ENCODE peak calls at places on chromosomes 4 and X, in seven cellular contexts. One of them, this sample, is unnamed. For H3K27me3, the result is how much of the 10 kb centered on the place peaks cover.

GRCh38 chrX:153411988-153412574 is 809 bp downstream of the ZFP92 start:
- DNase-seq in pancreas: no peak
- DNase-seq in naive thymus-derived CD4-positive, alpha-beta T cell: no peak
- DNase-seq in ascending aorta: no peak
- DNase-seq in cardiac muscle cell: no peak
- DNase-seq in CD8-positive, alpha-beta memory T cell: no peak
- DNase-seq in mammary epithelial cell: peak
- DNase-seq in this sample: no peak

GRCh38 chrX:40012800-40013682 is 84.7 kb downstream of the BCOR start:
- DNase-seq in pancreas: peak
- DNase-seq in naive thymus-derived CD4-positive, alpha-beta T cell: no peak
- DNase-seq in ascending aorta: peak
- DNase-seq in cardiac muscle cell: peak
- DNase-seq in CD8-positive, alpha-beta memory T cell: peak
- DNase-seq in mammary epithelial cell: peak
- DNase-seq in this sample: peak

GRCh38 chr4:87633239-87633638 is 16.8 kb upstream of the DMP1 start:
- DNase-seq in pancreas: no peak
- DNase-seq in naive thymus-derived CD4-positive, alpha-beta T cell: no peak
- DNase-seq in ascending aorta: no peak
- DNase-seq in cardiac muscle cell: peak
- DNase-seq in CD8-positive, alpha-beta memory T cell: no peak
- DNase-seq in mammary epithelial cell: no peak
- DNase-seq in this sample: no peak

GRCh38 chrX:85114171-85114570 is 110.5 kb downstream of the APOOL start:
- DNase-seq in pancreas: no peak
- DNase-seq in naive thymus-derived CD4-positive, alpha-beta T cell: no peak
- DNase-seq in ascending aorta: no peak
- DNase-seq in cardiac muscle cell: no peak
- DNase-seq in CD8-positive, alpha-beta memory T cell: no peak
- DNase-seq in mammary epithelial cell: no peak
- DNase-seq in this sample: no peak

GRCh38 chr4:182062936-182063335 is 180.3 kb upstream of the TENM3 start:
- DNase-seq in pancreas: no peak
- DNase-seq in naive thymus-derived CD4-positive, alpha-beta T cell: no peak
- DNase-seq in ascending aorta: no peak
- DNase-seq in cardiac muscle cell: peak
- DNase-seq in CD8-positive, alpha-beta memory T cell: no peak
- DNase-seq in mammary epithelial cell: peak
- DNase-seq in this sample: no peak

GRCh38 chr4:8419222-8420041 is 21.1 kb downstream of the ACOX3 start:
- DNase-seq in pancreas: no peak
- DNase-seq in naive thymus-derived CD4-positive, alpha-beta T cell: no peak
- DNase-seq in ascending aorta: no peak
- DNase-seq in cardiac muscle cell: peak
- DNase-seq in CD8-positive, alpha-beta memory T cell: no peak
- DNase-seq in mammary epithelial cell: no peak
- DNase-seq in this sample: no peak

GRCh38 chr4:113958766-113959540 is 20.5 kb downstream of the ARSJ start:
- DNase-seq in pancreas: no peak
- DNase-seq in naive thymus-derived CD4-positive, alpha-beta T cell: no peak
- DNase-seq in ascending aorta: no peak
- DNase-seq in cardiac muscle cell: peak
- DNase-seq in CD8-positive, alpha-beta memory T cell: no peak
- DNase-seq in mammary epithelial cell: peak
- DNase-seq in this sample: peak

GRCh38 chr4:148857234-148857972 is 415.2 kb upstream of the NR3C2 start:
- DNase-seq in pancreas: no peak
- DNase-seq in naive thymus-derived CD4-positive, alpha-beta T cell: no peak
- DNase-seq in ascending aorta: no peak
- DNase-seq in cardiac muscle cell: no peak
- DNase-seq in CD8-positive, alpha-beta memory T cell: no peak
- DNase-seq in mammary epithelial cell: peak
- DNase-seq in this sample: no peak

GRCh38 chr4:60682901-60683300 is 517.2 kb upstream of the ADGRL3 start:
- DNase-seq in pancreas: no peak
- DNase-seq in naive thymus-derived CD4-positive, alpha-beta T cell: no peak
- DNase-seq in ascending aorta: no peak
- DNase-seq in cardiac muscle cell: no peak
- DNase-seq in CD8-positive, alpha-beta memory T cell: no peak
- DNase-seq in mammary epithelial cell: no peak
- DNase-seq in this sample: no peak

GRCh38 chrX:11137543-11138139 is 26.5 kb downstream of the HCCS start:
- DNase-seq in pancreas: no peak
- DNase-seq in naive thymus-derived CD4-positive, alpha-beta T cell: peak
- DNase-seq in ascending aorta: no peak
- DNase-seq in cardiac muscle cell: peak
- DNase-seq in CD8-positive, alpha-beta memory T cell: peak
- DNase-seq in mammary epithelial cell: no peak
- DNase-seq in this sample: peak

GRCh38 chrX:22296871-22297270 is 24.2 kb downstream of the CBLL2 start:
- DNase-seq in pancreas: no peak
- DNase-seq in naive thymus-derived CD4-positive, alpha-beta T cell: no peak
- DNase-seq in ascending aorta: no peak
- DNase-seq in cardiac muscle cell: no peak
- DNase-seq in CD8-positive, alpha-beta memory T cell: no peak
- DNase-seq in mammary epithelial cell: no peak
- DNase-seq in this sample: no peak

GRCh38 chr4:148962539-148963290 is 520.5 kb upstream of the NR3C2 start:
- DNase-seq in pancreas: no peak
- DNase-seq in naive thymus-derived CD4-positive, alpha-beta T cell: no peak
- DNase-seq in ascending aorta: no peak
- DNase-seq in cardiac muscle cell: no peak
- DNase-seq in CD8-positive, alpha-beta memory T cell: no peak
- DNase-seq in mammary epithelial cell: peak
- DNase-seq in this sample: no peak

GRCh38 chr4:25258980-25259578 is 25.2 kb downstream of the PI4K2B start:
- DNase-seq in pancreas: no peak
- DNase-seq in naive thymus-derived CD4-positive, alpha-beta T cell: no peak
- DNase-seq in ascending aorta: no peak
- DNase-seq in cardiac muscle cell: peak
- DNase-seq in CD8-positive, alpha-beta memory T cell: no peak
- DNase-seq in mammary epithelial cell: peak
- DNase-seq in this sample: peak

GRCh38 chrX:10579753-10580060 is 40.7 kb downstream of the MID1 start:
- DNase-seq in pancreas: no peak
- DNase-seq in naive thymus-derived CD4-positive, alpha-beta T cell: no peak
- DNase-seq in ascending aorta: no peak
- DNase-seq in cardiac muscle cell: peak
- DNase-seq in CD8-positive, alpha-beta memory T cell: no peak
- DNase-seq in mammary epithelial cell: no peak
- DNase-seq in this sample: no peak

GRCh38 chr4:3801931-3802550 is 35.9 kb downstream of the ADRA2C start:
- DNase-seq in pancreas: no peak
- DNase-seq in naive thymus-derived CD4-positive, alpha-beta T cell: no peak
- DNase-seq in ascending aorta: no peak
- DNase-seq in cardiac muscle cell: no peak
- DNase-seq in CD8-positive, alpha-beta memory T cell: no peak
- DNase-seq in mammary epithelial cell: no peak
- DNase-seq in this sample: no peak

GRCh38 chr4:188308142-188308541 is 168.9 kb downstream of the TRIML1 start:
- DNase-seq in pancreas: no peak
- DNase-seq in naive thymus-derived CD4-positive, alpha-beta T cell: no peak
- DNase-seq in ascending aorta: no peak
- DNase-seq in cardiac muscle cell: no peak
- DNase-seq in CD8-positive, alpha-beta memory T cell: no peak
- DNase-seq in mammary epithelial cell: no peak
- DNase-seq in this sample: no peak

GRCh38 chr4:57190651-57191481 is 80.7 kb upstream of the IGFBP7 start:
- DNase-seq in pancreas: no peak
- DNase-seq in naive thymus-derived CD4-positive, alpha-beta T cell: no peak
- DNase-seq in ascending aorta: no peak
- DNase-seq in cardiac muscle cell: peak
- DNase-seq in CD8-positive, alpha-beta memory T cell: no peak
- DNase-seq in mammary epithelial cell: peak
- DNase-seq in this sample: peak

GRCh38 chrX:20547649-20548051 is 280.9 kb upstream of the RPS6KA3 start:
- DNase-seq in pancreas: peak
- DNase-seq in naive thymus-derived CD4-positive, alpha-beta T cell: no peak
- DNase-seq in ascending aorta: peak
- DNase-seq in cardiac muscle cell: peak
- DNase-seq in CD8-positive, alpha-beta memory T cell: no peak
- DNase-seq in mammary epithelial cell: peak
- DNase-seq in this sample: peak

GRCh38 chr4:75696036-75696435 is 22.8 kb upstream of the G3BP2 start:
- DNase-seq in pancreas: no peak
- DNase-seq in naive thymus-derived CD4-positive, alpha-beta T cell: peak
- DNase-seq in ascending aorta: no peak
- DNase-seq in cardiac muscle cell: no peak
- DNase-seq in CD8-positive, alpha-beta memory T cell: peak
- DNase-seq in mammary epithelial cell: no peak
- DNase-seq in this sample: peak

GRCh38 chrX:41759817-41760216 is 35.8 kb downstream of the GPR82 start:
- DNase-seq in pancreas: no peak
- DNase-seq in naive thymus-derived CD4-positive, alpha-beta T cell: peak
- DNase-seq in ascending aorta: no peak
- DNase-seq in cardiac muscle cell: peak
- DNase-seq in CD8-positive, alpha-beta memory T cell: peak
- DNase-seq in mammary epithelial cell: peak
- DNase-seq in this sample: peak

GRCh38 chr4:143531368-143531767 is 17.9 kb downstream of the SMARCA5 start:
- DNase-seq in pancreas: no peak
- DNase-seq in naive thymus-derived CD4-positive, alpha-beta T cell: no peak
- DNase-seq in ascending aorta: no peak
- DNase-seq in cardiac muscle cell: peak
- DNase-seq in CD8-positive, alpha-beta memory T cell: no peak
- DNase-seq in mammary epithelial cell: no peak
- DNase-seq in this sample: no peak

GRCh38 chrX:49192722-49193328 is 6.7 kb upstream of the PRICKLE3 start:
- DNase-seq in pancreas: no peak
- DNase-seq in naive thymus-derived CD4-positive, alpha-beta T cell: no peak
- DNase-seq in ascending aorta: no peak
- DNase-seq in cardiac muscle cell: peak
- DNase-seq in CD8-positive, alpha-beta memory T cell: no peak
- DNase-seq in mammary epithelial cell: no peak
- DNase-seq in this sample: no peak

GRCh38 chrX:106177106-106177981 is 9.2 kb downstream of the PWWP3B start:
- DNase-seq in pancreas: peak
- DNase-seq in naive thymus-derived CD4-positive, alpha-beta T cell: no peak
- DNase-seq in ascending aorta: no peak
- DNase-seq in cardiac muscle cell: peak
- DNase-seq in CD8-positive, alpha-beta memory T cell: no peak
- DNase-seq in mammary epithelial cell: no peak
- DNase-seq in this sample: no peak

GRCh38 chr4:173171098-173171497 is 2.5 kb downstream of the GALNT7 start:
- DNase-seq in pancreas: no peak
- DNase-seq in naive thymus-derived CD4-positive, alpha-beta T cell: no peak
- DNase-seq in ascending aorta: no peak
- DNase-seq in cardiac muscle cell: peak
- DNase-seq in CD8-positive, alpha-beta memory T cell: no peak
- DNase-seq in mammary epithelial cell: peak
- DNase-seq in this sample: peak

DNA sequence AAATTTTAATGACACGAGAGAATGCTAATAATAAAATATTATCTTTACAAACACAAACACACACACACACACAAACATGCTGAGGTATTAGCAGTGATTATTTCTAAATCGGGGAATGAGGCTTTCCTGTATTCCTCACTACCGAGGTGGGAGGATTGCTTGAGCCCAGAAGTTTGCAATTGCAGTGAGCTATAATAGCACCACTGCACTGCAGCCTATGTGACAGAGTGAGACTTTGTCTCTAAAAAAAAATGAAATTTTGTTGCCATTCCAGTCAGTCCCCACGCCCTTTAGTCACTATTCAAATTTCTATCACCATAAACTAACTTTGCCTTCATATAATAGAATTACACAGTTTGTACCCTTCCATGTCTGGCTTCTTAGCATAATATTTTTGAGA is 456.5 kb upstream of the CPEB2 start:
- DNase-seq in pancreas: no peak
- DNase-seq in naive thymus-derived CD4-positive, alpha-beta T cell: no peak
- DNase-seq in ascending aorta: no peak
- DNase-seq in cardiac muscle cell: no peak
- DNase-seq in CD8-positive, alpha-beta memory T cell: no peak
- DNase-seq in mammary epithelial cell: no peak
- DNase-seq in this sample: no peak
- H3K27me3 ChIP-seq in pancreas: under half
- H3K27me3 ChIP-seq in naive thymus-derived CD4-positive, alpha-beta T cell: under half
- H3K27me3 ChIP-seq in ascending aorta: under half
- H3K27me3 ChIP-seq in cardiac muscle cell: under half
- H3K27me3 ChIP-seq in CD8-positive, alpha-beta memory T cell: under half
- H3K27me3 ChIP-seq in mammary epithelial cell: under half
- H3K27me3 ChIP-seq in this sample: under half

GRCh38 chr4:165458451-165458850 is 79.6 kb downstream of the CPE start:
- DNase-seq in pancreas: no peak
- DNase-seq in naive thymus-derived CD4-positive, alpha-beta T cell: no peak
- DNase-seq in ascending aorta: no peak
- DNase-seq in cardiac muscle cell: peak
- DNase-seq in CD8-positive, alpha-beta memory T cell: no peak
- DNase-seq in mammary epithelial cell: no peak
- DNase-seq in this sample: no peak
- H3K27me3 ChIP-seq in pancreas: under half
- H3K27me3 ChIP-seq in naive thymus-derived CD4-positive, alpha-beta T cell: under half
- H3K27me3 ChIP-seq in ascending aorta: under half
- H3K27me3 ChIP-seq in cardiac muscle cell: under half
- H3K27me3 ChIP-seq in CD8-positive, alpha-beta memory T cell: under half
- H3K27me3 ChIP-seq in mammary epithelial cell: under half
- H3K27me3 ChIP-seq in this sample: under half

DNA sequence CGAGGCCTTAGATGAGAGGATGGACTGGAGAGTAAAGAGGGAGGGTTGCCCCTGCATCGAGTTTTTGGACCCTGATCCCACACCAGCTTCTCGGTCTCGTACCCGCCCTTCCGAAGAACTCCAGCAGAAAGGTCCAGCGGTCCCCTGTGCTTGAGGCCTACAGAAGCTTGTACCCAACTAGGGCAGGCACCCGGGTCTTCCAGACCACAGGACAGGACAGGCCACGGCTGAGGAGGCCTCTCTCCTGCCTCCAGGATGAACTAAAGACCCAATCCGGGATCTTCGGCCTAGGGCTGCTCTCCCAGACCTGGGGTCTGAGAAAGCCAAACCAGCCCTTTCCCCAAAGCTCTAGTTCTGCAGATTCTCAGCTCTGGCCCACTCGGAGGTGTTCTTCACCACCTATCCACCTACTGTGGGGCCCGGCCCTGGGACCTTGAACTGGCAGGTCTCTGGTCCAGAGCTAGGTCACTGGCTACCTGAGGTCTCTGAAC is 1.2 kb downstream of the NKX3-2 start:
- DNase-seq in pancreas: no peak
- DNase-seq in naive thymus-derived CD4-positive, alpha-beta T cell: no peak
- DNase-seq in ascending aorta: no peak
- DNase-seq in cardiac muscle cell: no peak
- DNase-seq in CD8-positive, alpha-beta memory T cell: no peak
- DNase-seq in mammary epithelial cell: no peak
- DNase-seq in this sample: no peak
- H3K27me3 ChIP-seq in pancreas: half or more
- H3K27me3 ChIP-seq in naive thymus-derived CD4-positive, alpha-beta T cell: under half
- H3K27me3 ChIP-seq in ascending aorta: half or more
- H3K27me3 ChIP-seq in cardiac muscle cell: half or more
- H3K27me3 ChIP-seq in CD8-positive, alpha-beta memory T cell: half or more
- H3K27me3 ChIP-seq in mammary epithelial cell: under half
- H3K27me3 ChIP-seq in this sample: under half

DNA sequence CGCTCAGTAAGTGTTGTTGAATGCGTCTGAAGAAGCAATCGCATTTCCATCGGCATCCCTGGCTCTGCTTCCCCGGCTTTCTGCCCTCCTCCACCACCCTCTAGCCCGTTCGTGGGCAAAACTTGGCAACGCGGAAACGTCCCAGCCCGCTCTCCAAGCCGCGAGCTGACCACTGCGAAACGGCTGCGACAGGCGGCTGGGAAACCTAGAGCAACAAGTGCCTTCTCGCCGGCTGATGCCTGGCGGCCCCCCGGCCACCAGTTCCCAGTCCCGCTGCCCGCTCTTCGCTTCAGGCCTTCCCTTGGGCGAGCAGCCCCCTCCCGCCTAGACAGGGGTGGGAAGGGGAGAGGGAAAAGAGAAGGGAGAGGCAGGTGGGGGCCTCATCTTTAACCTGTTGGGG is 837 bp downstream of the CITED1 start:
- DNase-seq in pancreas: no peak
- DNase-seq in naive thymus-derived CD4-positive, alpha-beta T cell: no peak
- DNase-seq in ascending aorta: no peak
- DNase-seq in cardiac muscle cell: no peak
- DNase-seq in CD8-positive, alpha-beta memory T cell: no peak
- DNase-seq in mammary epithelial cell: no peak
- DNase-seq in this sample: no peak
- H3K27me3 ChIP-seq in pancreas: under half
- H3K27me3 ChIP-seq in naive thymus-derived CD4-positive, alpha-beta T cell: under half
- H3K27me3 ChIP-seq in ascending aorta: under half
- H3K27me3 ChIP-seq in cardiac muscle cell: half or more
- H3K27me3 ChIP-seq in CD8-positive, alpha-beta memory T cell: under half
- H3K27me3 ChIP-seq in mammary epithelial cell: half or more
- H3K27me3 ChIP-seq in this sample: under half